ENCODE peak calls at places on chromosomes 4 and X, in seven cellular contexts. T is lower leg skin; A is NCI-H187 treated with DMSO at 0.1 percent for 48 hours; J is left cardiac atrium; P is CD8-positive, alpha-beta T cell; C is kidney tubule cell; Z is omental fat pad. I is an unnamed sample.

GRCh38 chr4:8364848-8365350 is 75.6 kb downstream of the ACOX3 start:
- DNase-seq in A (no peak), Z (no peak), C (no peak), J (no peak), P (no peak), T (no peak), I (no peak)

GRCh38 chrX:84064164-84064563 is 123.8 kb downstream of the RPS6KA6 start:
- DNase-seq in J (no peak), Z (no peak), P (no peak), C (no peak), T (no peak), A (no peak), I (no peak)

GRCh38 chr4:100789991-100790390 is 272.2 kb upstream of the EMCN start:
- DNase-seq in P (no peak), Z (no peak), T (no peak), C (no peak), J (no peak), A (no peak), I (no peak)

GRCh38 chr4:185591679-185592141 is 56.4 kb upstream of the PDLIM3 start:
- DNase-seq in A (no peak), Z (no peak), J (no peak), P (no peak), T (no peak), C (no peak), I (no peak)

GRCh38 chr4:75235359-75235951 is 278.7 kb downstream of the RCHY1 start:
- DNase-seq in T (no peak), J (no peak), Z (no peak), A (no peak), P (no peak), C (no peak), I (no peak)

GRCh38 chr4:14841801-14842748 is 160.2 kb upstream of the CPEB2 start:
- DNase-seq in C (no peak), Z (no peak), T (no peak), J (peak), P (no peak), A (peak), I (no peak)

GRCh38 chr4:154984616-154985015 is 203.5 kb downstream of the RBM46 start:
- DNase-seq in C (no peak), P (no peak), J (no peak), A (no peak), T (no peak), Z (no peak), I (no peak)

GRCh38 chr4:74418063-74418670 is 26.8 kb upstream of the AREG start:
- DNase-seq in J (no peak), P (no peak), T (no peak), Z (no peak), C (peak), A (no peak), I (no peak)

GRCh38 chrX:66162331-66162822 is 1.7 kb upstream of the HEPH start:
- DNase-seq in A (no peak), Z (no peak), C (peak), J (no peak), T (no peak), P (no peak), I (no peak)

GRCh38 chr4:18404642-18405041 is 383.1 kb upstream of the LCORL start:
- DNase-seq in J (no peak), Z (no peak), C (no peak), T (no peak), P (no peak), A (no peak), I (no peak)

GRCh38 chrX:153819398-153820083 is 10.8 kb downstream of the PDZD4 start:
- DNase-seq in C (no peak), Z (no peak), P (no peak), J (no peak), T (no peak), A (no peak), I (no peak)

GRCh38 chrX:18291006-18291545 is 63.4 kb downstream of the SCML2 start:
- DNase-seq in P (no peak), J (no peak), A (no peak), C (no peak), Z (no peak), T (no peak), I (no peak)

GRCh38 chr4:86582453-86582852 is 11.7 kb upstream of the PTPN13 start:
- DNase-seq in P (no peak), C (peak), A (no peak), J (no peak), T (no peak), Z (no peak), I (no peak)

GRCh38 chrX:953879-954482 is 258.5 kb downstream of the CRLF2 start:
- DNase-seq in P (no peak), Z (no peak), T (no peak), J (no peak), A (no peak), C (no peak), I (no peak)

I was measured in NCI-H2107.